ENCODE peak calls at places on chromosomes 2 and 18, in seven cellular contexts. J is mesendoderm, E is H9, U is IMR-90, P is trophoblast cell, F is H1, Y is mesenchymal stem cell. O is an unnamed sample.

GRCh38 chr2:153059338-153060052 is 341.1 kb downstream of the ARL6IP6 start:
- DNase-seq in J (peak; percentile 96), E (no peak), U (no peak), P (peak; percentile 46), F (no peak), Y (peak; percentile 58), O (peak; percentile 40)

GRCh38 chr18:23580677-23581367 is 5.5 kb downstream of the NPC1 start:
- DNase-seq in J (no peak), E (no peak), U (peak; percentile 94), P (peak; percentile 35), F (no peak), Y (peak; percentile 93), O (no peak)

GRCh38 chr2:157876066-157876770 is at the start of gene ACVR1:
- DNase-seq in J (peak; percentile 99), E (peak; percentile 95), U (peak; percentile 98), P (peak; percentile 92), F (peak; percentile 87), Y (peak; percentile 99), O (peak; percentile 93)

GRCh38 chr2:241842067-241842415 is 16.7 kb downstream of the PDCD1 start:
- DNase-seq in J (no peak), E (no peak), U (no peak), P (no peak), F (no peak), Y (no peak), O (no peak)

GRCh38 chr2:54728669-54729120 is 5.2 kb downstream of the EML6 start:
- DNase-seq in J (no peak), E (no peak), U (peak; percentile 88), P (no peak), F (no peak), Y (peak; percentile 62), O (no peak)

GRCh38 chr2:127377262-127377661 is 10.5 kb downstream of the MAP3K2 start:
- DNase-seq in J (no peak), E (no peak), U (peak; percentile 42), P (no peak), F (no peak), Y (no peak), O (no peak)

GRCh38 chr2:128369126-128369555 is 50.5 kb upstream of the HS6ST1 start:
- DNase-seq in J (peak; percentile 31), E (no peak), U (peak; percentile 12), P (no peak), F (no peak), Y (no peak), O (peak; percentile 71)

GRCh38 chr2:85844486-85844885 is 44.3 kb downstream of the ST3GAL5 start:
- DNase-seq in J (no peak), E (no peak), U (peak; percentile 63), P (no peak), F (no peak), Y (peak; percentile 26), O (no peak)

GRCh38 chr2:175167076-175167791 is 769 bp downstream of the ATF2 start:
- DNase-seq in J (peak; percentile 59), E (peak; percentile 41), U (no peak), P (no peak), F (peak; percentile 59), Y (peak; percentile 65), O (no peak)

GRCh38 chr2:69141081-69141480 is 128.1 kb downstream of the ANTXR1 start:
- DNase-seq in J (no peak), E (no peak), U (no peak), P (no peak), F (no peak), Y (no peak), O (no peak)

GRCh38 chr2:141329949-141330348 is 800.9 kb downstream of the LRP1B start:
- DNase-seq in J (no peak), E (no peak), U (peak; percentile 79), P (no peak), F (no peak), Y (peak; percentile 47), O (no peak)

GRCh38 chr18:46166261-46166970 is 62.2 kb downstream of the HAUS1 start:
- DNase-seq in J (no peak), E (peak; percentile 52), U (no peak), P (no peak), F (no peak), Y (no peak), O (no peak)

GRCh38 chr18:8364385-8364784 is 244.9 kb upstream of the RAB12 start:
- DNase-seq in J (no peak), E (no peak), U (no peak), P (no peak), F (no peak), Y (no peak), O (no peak)

GRCh38 chr18:8366070-8366469 is 243.2 kb upstream of the RAB12 start:
- DNase-seq in J (no peak), E (no peak), U (no peak), P (no peak), F (no peak), Y (no peak), O (no peak)

GRCh38 chr18:8366656-8367055 is 242.6 kb upstream of the RAB12 start:
- DNase-seq in J (no peak), E (peak; percentile 50), U (no peak), P (no peak), F (no peak), Y (no peak), O (no peak)

GRCh38 chr18:8365528-8365927 is 243.7 kb upstream of the RAB12 start:
- DNase-seq in J (peak; percentile 43), E (no peak), U (no peak), P (no peak), F (no peak), Y (no peak), O (no peak)

DNA sequence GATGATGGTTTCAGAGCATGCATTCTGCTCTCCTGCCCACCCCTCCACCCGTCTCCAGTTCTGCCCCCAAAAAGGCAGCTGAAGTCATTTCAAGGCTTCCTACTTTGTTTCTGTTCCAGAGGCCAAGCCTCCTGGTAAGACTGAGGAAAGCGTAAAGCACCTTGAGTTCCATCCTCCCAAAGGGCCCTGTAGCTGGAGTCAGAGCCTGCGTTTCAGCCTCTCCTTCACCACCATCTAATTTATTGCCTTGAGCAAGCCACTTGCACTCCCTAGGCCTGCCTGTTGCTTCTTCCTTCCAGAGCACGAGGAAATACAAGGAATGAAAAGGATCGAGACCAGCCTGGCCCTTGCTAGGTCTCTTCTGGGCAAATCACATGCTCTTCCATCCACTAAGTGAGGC is 244.2 kb upstream of the RAB12 start:
- DNase-seq in J (no peak), E (no peak), U (no peak), P (no peak), F (no peak), Y (no peak), O (no peak)
- H3K4ac ChIP-seq in J (no peak overlapping the region), E (no peak overlapping the region), U (no peak overlapping the region), P (no peak overlapping the region), F (no peak overlapping the region), Y (no peak overlapping the region), O (no peak overlapping the region)

DNA sequence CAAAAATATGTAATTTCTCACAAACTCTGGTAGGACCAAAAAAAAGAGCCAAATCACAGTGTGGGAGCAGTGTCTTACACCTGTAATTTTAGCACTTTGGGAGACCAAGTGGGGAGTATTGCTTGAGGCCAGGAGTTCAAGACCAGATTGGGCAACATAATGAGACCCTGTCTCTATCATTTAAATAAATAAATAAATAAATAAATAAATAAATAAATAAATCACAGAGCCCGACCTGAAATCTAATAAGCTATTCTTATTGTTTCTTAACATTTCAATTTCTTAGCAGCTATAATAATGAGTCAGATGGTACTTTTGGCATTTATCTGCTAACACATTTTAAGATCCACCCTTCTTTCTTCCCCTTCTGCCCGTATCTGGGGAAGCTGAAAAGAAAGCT is 1229.6 kb downstream of the SUCLG1 start:
- DNase-seq in J (no peak), E (no peak), U (no peak), P (no peak), F (no peak), Y (no peak), O (no peak)
- H3K4ac ChIP-seq in J (no peak overlapping the region), E (no peak overlapping the region), U (no peak overlapping the region), P (no peak overlapping the region), F (no peak overlapping the region), Y (no peak overlapping the region), O (no peak overlapping the region)

GRCh38 chr18:63928331-63928730 is 20.6 kb downstream of the SERPINB10 start:
- DNase-seq in J (no peak), E (no peak), U (no peak), P (no peak), F (no peak), Y (no peak), O (no peak)

DNA sequence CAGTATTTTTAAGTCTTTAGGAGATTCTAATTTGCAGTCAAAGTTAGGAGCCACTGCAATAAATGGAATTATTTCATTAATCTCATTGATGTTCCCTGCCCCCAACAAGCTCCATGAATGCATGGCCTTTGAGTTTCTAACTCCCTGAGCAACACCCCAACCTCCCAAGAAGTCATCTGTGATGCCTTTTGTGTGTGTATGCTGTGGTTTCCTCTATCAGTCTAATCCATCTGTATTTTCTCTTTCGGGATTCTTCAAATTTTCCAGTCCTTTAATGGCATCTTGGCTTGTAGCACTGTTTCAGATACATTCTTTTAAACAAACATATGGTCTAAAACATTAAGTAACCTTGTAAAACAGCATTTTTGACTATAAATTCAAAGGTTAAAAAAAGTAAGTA is 16.8 kb downstream of the SERPINB10 start:
- DNase-seq in J (no peak), E (no peak), U (peak; percentile 20), P (no peak), F (no peak), Y (peak; percentile 65), O (no peak)
- H3K4ac ChIP-seq in J (no peak overlapping the region), E (no peak overlapping the region), U (no peak overlapping the region), P (no peak overlapping the region), F (no peak overlapping the region), Y (no peak overlapping the region), O (no peak overlapping the region)

GRCh38 chr2:181397331-181397730 is 59.9 kb upstream of the ITGA4 start:
- DNase-seq in J (no peak), E (no peak), U (no peak), P (no peak), F (no peak), Y (no peak), O (no peak)

GRCh38 chr2:181396575-181397062 is 60.6 kb upstream of the ITGA4 start:
- DNase-seq in J (no peak), E (no peak), U (no peak), P (peak; percentile 16), F (no peak), Y (peak; percentile 55), O (no peak)

GRCh38 chr2:181398000-181398399 is 59.2 kb upstream of the ITGA4 start:
- DNase-seq in J (no peak), E (no peak), U (no peak), P (no peak), F (no peak), Y (no peak), O (no peak)

GRCh38 chr2:181394741-181395437 is 62.3 kb upstream of the ITGA4 start:
- DNase-seq in J (no peak), E (no peak), U (no peak), P (no peak), F (no peak), Y (no peak), O (no peak)

DNA sequence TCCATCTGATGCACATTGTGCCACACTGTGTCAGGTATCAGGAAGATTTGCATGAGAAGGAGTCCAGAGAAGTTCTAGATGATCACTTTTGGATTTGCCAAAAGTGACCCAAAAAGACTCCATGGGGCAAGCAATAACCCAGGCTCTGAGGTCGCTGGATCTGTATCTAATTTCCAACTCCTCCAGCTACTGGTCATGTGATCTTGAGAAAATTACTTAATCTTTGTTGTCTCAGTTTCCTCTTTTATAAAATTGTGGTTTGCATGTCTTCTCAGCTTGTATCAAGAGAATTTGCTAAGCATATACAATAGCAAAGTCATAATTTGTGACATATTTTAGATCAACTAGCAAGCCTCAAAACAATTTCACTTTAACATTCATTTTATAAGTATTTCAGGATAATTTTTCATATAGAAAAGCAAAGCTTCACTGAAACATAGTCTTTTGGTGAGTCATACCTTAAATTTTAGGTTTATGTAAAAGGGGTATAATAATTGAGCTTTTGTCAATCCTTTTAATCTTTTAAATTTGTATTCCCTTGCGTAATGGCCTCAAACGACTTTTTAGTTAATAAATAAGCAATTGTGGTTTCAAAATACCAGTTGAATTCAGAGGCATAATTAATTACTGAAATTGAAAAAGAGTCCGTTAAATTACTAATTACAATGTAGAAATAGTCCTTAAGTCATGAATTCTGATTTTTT is 61.2 kb upstream of the ITGA4 start:
- DNase-seq in J (no peak), E (no peak), U (no peak), P (no peak), F (no peak), Y (no peak), O (no peak)
- H3K4ac ChIP-seq in J (no peak overlapping the region), E (no peak overlapping the region), U (no peak overlapping the region), P (no peak overlapping the region), F (no peak overlapping the region), Y (no peak overlapping the region), O (no peak overlapping the region)

O was measured in neuronal stem cell.